ENCODE peak calls at places on chromosomes 5 and 9, in four cellular contexts. S is stomach, F is tibial nerve, R is fibroblast of lung. J is an unnamed sample.

GRCh38 chr5:73496984-73497457 is 1.2 kb upstream of the BTF3 start:
- DNase-seq in F (no peak), S (no peak), R (peak), J (peak)

GRCh38 chr5:465591-466403 is 22.8 kb downstream of the EXOC3 start:
- DNase-seq in F (no peak), S (no peak), R (no peak), J (no peak)

GRCh38 chr5:55850839-55851674 is at the start of gene IL31RA:
- DNase-seq in R (peak), S (no peak), F (no peak), J (peak)

GRCh38 chr9:94928696-94929372 is 202.3 kb downstream of the AOPEP start:
- DNase-seq in S (no peak), R (no peak), F (no peak), J (no peak)

GRCh38 chr5:159104759-159105317 is 5.1 kb upstream of the EBF1 start:
- DNase-seq in R (no peak), S (no peak), F (no peak), J (no peak)

GRCh38 chr5:146719179-146719578 is 159.4 kb downstream of the PPP2R2B start:
- DNase-seq in S (no peak), F (no peak), R (no peak), J (no peak)

GRCh38 chr5:9932770-9933169 is 302.6 kb upstream of the TAS2R1 start:
- DNase-seq in F (no peak), R (peak), S (no peak), J (peak)

GRCh38 chr9:135414293-135414692 is 65.3 kb upstream of the PPP1R26 start:
- DNase-seq in R (no peak), S (no peak), F (no peak), J (no peak)

GRCh38 chr5:165616550-165617430 is 2111.4 kb downstream of the MAT2B start:
- DNase-seq in F (no peak), S (no peak), R (peak), J (no peak)

GRCh38 chr5:65663804-65664521 is 39.1 kb downstream of the SHLD3 start:
- DNase-seq in F (no peak), R (peak), S (no peak), J (no peak)

GRCh38 chr9:7436754-7437153 is 362.8 kb downstream of the DMAC1 start:
- DNase-seq in R (no peak), F (no peak), S (no peak), J (no peak)

GRCh38 chr5:151288180-151288579 is 15.4 kb downstream of the SLC36A3 start:
- DNase-seq in S (no peak), R (no peak), F (no peak), J (no peak)

GRCh38 chr9:81565609-81566008 is 123.7 kb downstream of the TLE1 start:
- DNase-seq in R (no peak), S (no peak), F (no peak), J (no peak)

GRCh38 chr9:18676501-18676900 is 202.5 kb downstream of the ADAMTSL1 start:
- DNase-seq in F (no peak), R (peak), S (no peak), J (no peak)

GRCh38 chr5:178090856-178091255 is 22.5 kb upstream of the N4BP3 start:
- DNase-seq in S (no peak), F (no peak), R (no peak), J (no peak)

GRCh38 chr5:140344683-140345423 is 1.6 kb downstream of the HBEGF start:
- DNase-seq in R (no peak), F (no peak), S (peak), J (no peak)

GRCh38 chr9:134322781-134323241 is 3.4 kb upstream of the RXRA start:
- DNase-seq in R (no peak), S (no peak), F (no peak), J (no peak)

GRCh38 chr5:134445841-134446818 is 34.4 kb upstream of the CDKN2AIPNL start:
- DNase-seq in F (no peak), S (no peak), R (no peak), J (no peak)

GRCh38 chr9:131641618-131642495 is 96.5 kb downstream of the PRRT1B start:
- DNase-seq in F (no peak), S (no peak), R (peak), J (no peak)

GRCh38 chr5:68354315-68354714 is 138.8 kb downstream of the PIK3R1 start:
- DNase-seq in R (no peak), F (no peak), S (no peak), J (no peak)

GRCh38 chr5:35478856-35479682 is 138.6 kb upstream of the SPEF2 start:
- DNase-seq in F (no peak), R (peak), S (no peak), J (no peak)

GRCh38 chr9:96068511-96068910 is 193.0 kb downstream of the ERCC6L2 start:
- DNase-seq in R (no peak), S (peak), F (no peak), J (no peak)

GRCh38 chr5:77881528-77881927 is 105.4 kb upstream of the TBCA start:
- DNase-seq in R (no peak), F (no peak), S (no peak), J (no peak)

GRCh38 chr9:68629042-68629441 is 76.0 kb upstream of the PIP5K1B start:
- DNase-seq in F (no peak), S (no peak), R (no peak), J (no peak)

GRCh38 chr5:138082033-138082432 is 1.8 kb upstream of the WNT8A start:
- DNase-seq in F (no peak), R (no peak), S (no peak), J (no peak)

GRCh38 chr9:100992632-100993031 is 35.9 kb upstream of the PLPPR1 start:
- DNase-seq in R (no peak), S (no peak), F (no peak), J (no peak)

GRCh38 chr5:75049581-75050274 is 2.6 kb downstream of the GCNT4 start:
- DNase-seq in F (no peak), S (peak), R (peak), J (no peak)

GRCh38 chr9:133160742-133161541 is 2.8 kb downstream of the GBGT1 start:
- DNase-seq in F (peak), S (peak), R (peak), J (peak)

GRCh38 chr5:65065112-65065511 is 296.4 kb downstream of the CWC27 start:
- DNase-seq in F (no peak), R (no peak), S (no peak), J (no peak)

GRCh38 chr5:34685485-34686197 is 29.5 kb downstream of the RAI14 start:
- DNase-seq in R (peak), S (no peak), F (no peak), J (no peak)

DNA sequence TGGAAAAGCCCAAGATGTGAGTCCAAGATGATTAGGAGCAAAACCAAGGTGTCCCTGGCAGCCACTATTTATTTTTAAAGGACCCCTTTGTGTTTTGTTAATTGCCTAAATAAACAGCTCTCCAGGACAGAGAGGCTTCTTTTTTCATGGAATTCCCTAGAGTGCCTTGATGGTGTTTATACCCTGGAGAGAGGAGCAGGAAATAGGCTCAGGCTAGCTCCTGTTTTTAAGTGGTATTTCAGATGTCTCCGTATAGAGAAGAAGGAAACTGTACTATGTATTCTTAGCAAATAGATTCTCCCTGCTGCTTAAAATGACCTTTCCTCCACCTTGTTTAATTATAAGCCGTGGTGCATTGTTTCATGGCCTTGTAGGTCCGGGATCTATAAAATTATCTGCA is 292.4 kb downstream of the CD180 start:
- DNase-seq in S (no peak), F (no peak), R (no peak), J (no peak)
- H3K4me3 ChIP-seq in S (no peak), F (no peak), R (no peak), J (no peak)

GRCh38 chr9:125366676-125367075 is 105.0 kb downstream of the GAPVD1 start:
- DNase-seq in F (no peak), S (no peak), R (no peak), J (no peak)

GRCh38 chr9:125359011-125359410 is 97.4 kb downstream of the GAPVD1 start:
- DNase-seq in R (no peak), F (no peak), S (no peak), J (no peak)

GRCh38 chr9:125360621-125361020 is 99.0 kb downstream of the GAPVD1 start:
- DNase-seq in R (no peak), S (no peak), F (no peak), J (no peak)

GRCh38 chr9:125356032-125356431 is 94.4 kb downstream of the GAPVD1 start:
- DNase-seq in F (no peak), S (no peak), R (no peak), J (no peak)

DNA sequence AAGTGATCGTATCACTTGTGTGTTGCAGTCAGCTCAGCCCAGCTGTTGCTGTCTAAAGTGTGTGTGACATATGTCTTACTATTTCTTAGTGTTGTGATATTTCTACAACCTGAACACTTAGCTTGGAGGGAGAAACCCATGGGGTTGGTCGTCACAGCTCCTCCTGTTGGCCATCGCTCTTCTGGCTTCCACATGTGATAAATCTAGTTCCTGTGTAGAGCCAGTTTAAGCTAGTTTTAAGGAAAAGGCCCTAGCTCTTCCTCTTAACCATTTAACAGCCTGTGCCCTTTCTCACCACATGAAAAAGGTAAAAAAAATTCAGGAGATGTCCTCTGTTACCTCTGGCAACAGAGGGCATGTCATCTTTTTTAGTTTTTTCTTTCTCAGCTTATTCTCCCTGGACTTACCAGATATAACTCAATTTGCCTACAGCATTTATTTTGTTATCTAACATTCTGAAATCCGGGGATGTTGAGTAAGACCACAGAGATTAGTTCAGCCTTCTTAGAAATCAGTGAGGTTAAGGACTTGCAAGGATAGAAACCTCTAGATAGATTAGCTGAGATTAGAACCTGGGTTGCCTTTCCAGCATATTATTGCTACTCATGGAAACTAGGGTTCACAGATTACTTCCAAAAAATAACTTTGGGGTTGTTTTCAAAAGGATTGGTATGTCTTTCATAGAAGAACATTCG is 100.4 kb downstream of the GAPVD1 start:
- DNase-seq in F (no peak), R (peak), S (no peak), J (peak)
- TF ChIP-seq CTCF in F (no peak), R (peak), S (no peak), J (peak)

GRCh38 chr5:126799780-126800179 is 22.8 kb downstream of the LMNB1 start:
- DNase-seq in S (no peak), R (no peak), F (no peak), J (no peak)

GRCh38 chr5:126793097-126793496 is 16.2 kb downstream of the LMNB1 start:
- DNase-seq in F (no peak), S (no peak), R (no peak), J (no peak)

DNA sequence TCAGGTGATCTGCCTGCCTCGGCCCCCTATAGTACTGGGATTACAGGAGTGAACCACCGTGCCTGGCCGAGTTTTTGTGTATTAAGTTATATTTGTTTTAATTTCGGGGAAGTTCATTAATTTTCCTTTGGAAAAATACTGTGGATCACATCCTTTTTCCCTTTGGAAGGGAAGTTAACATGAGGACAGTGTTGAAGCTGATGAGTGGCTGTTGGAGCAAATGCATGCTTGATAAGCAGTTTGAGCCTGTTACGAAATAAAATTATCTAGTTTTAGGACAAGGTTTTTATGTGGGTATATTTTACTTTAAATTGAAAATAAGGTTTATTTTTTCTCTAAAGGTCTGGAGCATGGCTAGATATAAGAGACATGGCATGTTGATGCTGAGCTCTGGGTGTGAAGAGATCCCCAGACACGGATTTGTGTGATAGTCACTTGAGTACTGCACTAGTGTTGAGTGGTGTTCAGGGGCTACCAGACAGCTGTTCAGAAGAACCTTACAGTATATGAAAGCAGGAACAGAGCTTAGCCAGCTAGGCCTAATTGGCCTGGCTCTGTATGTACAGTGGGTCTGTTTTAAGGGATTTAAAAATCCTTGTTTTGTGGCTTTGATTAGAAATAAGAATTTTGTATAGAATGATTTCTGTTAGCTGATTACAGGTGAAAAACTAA is 17.4 kb downstream of the LMNB1 start:
- DNase-seq in F (no peak), R (no peak), S (no peak), J (no peak)
- H3K4me3 ChIP-seq in F (no peak), R (no peak), S (no peak), J (no peak)

DNA sequence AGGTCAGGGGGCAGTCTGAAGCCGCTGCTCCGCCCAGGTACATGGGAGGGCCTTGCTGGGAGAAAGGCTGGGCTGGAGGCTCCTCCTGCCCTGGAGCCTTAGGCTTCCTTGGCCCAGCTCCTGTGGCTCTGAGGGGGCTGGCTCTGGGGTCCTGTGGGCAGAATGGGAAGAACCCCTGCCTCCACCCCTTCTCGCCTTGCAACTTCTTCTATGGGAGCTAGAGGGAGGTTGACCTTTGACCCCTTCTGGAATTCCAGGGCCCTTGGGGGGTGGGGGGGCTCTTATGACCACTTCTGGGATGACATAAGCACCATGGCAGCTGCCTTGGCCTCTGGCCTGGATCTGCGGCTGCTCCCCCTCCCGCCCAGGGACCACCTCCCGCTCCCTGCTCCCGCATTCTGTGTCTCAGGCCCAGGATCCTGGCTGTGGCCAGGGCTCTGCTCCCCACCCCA is 32.2 kb downstream of the IER5L start:
- DNase-seq in F (no peak), S (no peak), R (peak), J (no peak)
- TF ChIP-seq CTCF in F (no peak), S (no peak), R (peak), J (no peak)